ENCODE peak calls at places on chromosomes 4 and X, in six cellular contexts. V, U, K, M, B and Q are unnamed samples.

GRCh38 chr4:146283758-146284651 is 69.7 kb downstream of the REELD1 start:
- DNase-seq in K (no peak), B (no peak), V (no peak), M (no peak), U (no peak), Q (no peak)

GRCh38 chr4:152937280-152937534 is 1.1 kb downstream of the FHDC1 start:
- DNase-seq in M (no peak), U (no peak), K (no peak), V (no peak), B (no peak), Q (no peak)

GRCh38 chrX:57453901-57454300 is 137.9 kb upstream of the ZXDB start:
- DNase-seq in U (peak), K (peak), B (no peak), M (no peak), V (no peak), Q (no peak)

GRCh38 chrX:141220342-141221008 is 21.8 kb downstream of the SPANXC start:
- DNase-seq in U (no peak), V (peak), K (no peak), M (no peak), B (no peak), Q (no peak)

GRCh38 chr4:118270492-118270891 is 82.3 kb downstream of the PRSS12 start:
- DNase-seq in K (no peak), V (peak), U (peak), B (no peak), M (no peak), Q (no peak)

GRCh38 chr4:17347445-17347844 is 164.4 kb downstream of the QDPR start:
- DNase-seq in U (peak), V (peak), K (peak), B (no peak), M (no peak), Q (peak)

GRCh38 chr4:24104173-24104572 is 214.3 kb upstream of the PPARGC1A start:
- DNase-seq in V (no peak), U (no peak), B (no peak), K (no peak), M (no peak), Q (no peak)

GRCh38 chr4:149605601-149606378 is 209.9 kb downstream of the IQCM start:
- DNase-seq in U (no peak), M (no peak), K (no peak), V (no peak), B (no peak), Q (no peak)

GRCh38 chr4:148126825-148127224 is 315.4 kb downstream of the NR3C2 start:
- DNase-seq in M (no peak), U (no peak), K (no peak), B (no peak), V (no peak), Q (no peak)

GRCh38 chr4:105951198-105951597 is 55.9 kb downstream of the NPNT start:
- DNase-seq in V (peak), K (no peak), B (no peak), M (no peak), U (no peak), Q (no peak)

GRCh38 chr4:70678383-70678999 is 9.8 kb upstream of the UTP3 start:
- DNase-seq in M (no peak), V (no peak), U (peak), K (no peak), B (no peak), Q (no peak)

GRCh38 chr4:114257516-114257915 is 278.1 kb upstream of the ARSJ start:
- DNase-seq in V (no peak), U (no peak), K (no peak), M (no peak), B (no peak), Q (no peak)

GRCh38 chrX:107542500-107542899 is 85.8 kb upstream of the PRPS1 start:
- DNase-seq in M (no peak), B (no peak), K (no peak), V (peak), U (no peak), Q (no peak)

GRCh38 chr4:114479595-114479994 is 119.0 kb upstream of the UGT8 start:
- DNase-seq in K (no peak), M (no peak), V (no peak), U (no peak), B (no peak), Q (no peak)

GRCh38 chrX:64202808-64203320 is 2.6 kb downstream of the AMER1 start:
- DNase-seq in V (no peak), K (no peak), U (no peak), B (no peak), M (no peak), Q (no peak)

GRCh38 chr4:168853770-168854169 is 156.3 kb downstream of the CBR4 start:
- DNase-seq in B (no peak), K (no peak), U (no peak), V (no peak), M (no peak), Q (no peak)

GRCh38 chrX:37926700-37927099 is 79.3 kb upstream of the DYNLT3 start:
- DNase-seq in U (no peak), K (no peak), V (peak), M (no peak), B (no peak), Q (no peak)

GRCh38 chr4:162791321-162791720 is 375.4 kb downstream of the NAF1 start:
- DNase-seq in B (no peak), V (no peak), K (no peak), U (no peak), M (no peak), Q (no peak)

GRCh38 chr4:54543088-54543795 is 114.5 kb upstream of the KIT start:
- DNase-seq in V (peak), K (no peak), B (no peak), M (no peak), U (no peak), Q (no peak)

GRCh38 chr4:188986271-188986689 is 847.0 kb downstream of the TRIML1 start:
- DNase-seq in K (no peak), U (no peak), B (no peak), M (no peak), V (peak), Q (no peak)

GRCh38 chr4:186149872-186150271 is 41.5 kb upstream of the CYP4V2 start:
- DNase-seq in M (no peak), K (no peak), U (no peak), B (peak), V (peak), Q (peak)

GRCh38 chr4:119300072-119300387 is 21.9 kb downstream of the FABP2 start:
- DNase-seq in V (peak), U (no peak), B (no peak), K (peak), M (no peak), Q (peak)

GRCh38 chr4:184815046-184815877 is 10.5 kb downstream of the ACSL1 start:
- DNase-seq in K (no peak), M (no peak), V (peak), B (no peak), U (peak), Q (no peak)

GRCh38 chrX:112636951-112637541 is 42.7 kb downstream of the LHFPL1 start:
- DNase-seq in M (no peak), V (peak), U (no peak), K (no peak), B (no peak), Q (no peak)

GRCh38 chr4:88659061-88659889 is 38.4 kb downstream of the NAP1L5 start:
- DNase-seq in K (peak), M (no peak), B (no peak), V (peak), U (peak), Q (no peak)

GRCh38 chr4:105174098-105174497 is 27.4 kb downstream of the TET2 start:
- DNase-seq in K (no peak), U (no peak), B (no peak), M (no peak), V (no peak), Q (no peak)

GRCh38 chr4:103204114-103204513 is 6.0 kb upstream of the CENPE start:
- DNase-seq in K (no peak), M (no peak), U (no peak), V (no peak), B (no peak), Q (no peak)

GRCh38 chr4:10619220-10619619 is 65.3 kb downstream of the CLNK start:
- DNase-seq in B (no peak), V (peak), U (no peak), M (no peak), K (no peak), Q (no peak)

GRCh38 chr4:6568689-6569332 is 6.2 kb upstream of the MAN2B2 start:
- DNase-seq in K (no peak), B (no peak), U (no peak), M (no peak), V (peak), Q (no peak)

GRCh38 chr4:17013382-17014006 is 115.0 kb upstream of the LDB2 start:
- DNase-seq in V (no peak), M (no peak), K (no peak), U (no peak), B (peak), Q (peak)

GRCh38 chr4:1033840-1034551 is 22.6 kb downstream of the FGFRL1 start:
- DNase-seq in B (no peak), V (no peak), M (no peak), U (no peak), K (no peak), Q (no peak)